ENCODE peak calls at places on chromosome 18, in ten cellular contexts. One of them, this sample, is unnamed.
A peak's percentile ranks its signal among the peaks of the same experiment; 100 is the strongest.

GRCh38 chr18:3264362-3264761 is 2.4 kb downstream of the MYL12B start:
- DNase-seq in esophagus squamous epithelium: no peak
- DNase-seq in WERI-Rb-1: no peak
- DNase-seq in right cardiac atrium: no peak
- DNase-seq in NB4: peak; percentile 37
- DNase-seq in Panc1: no peak
- DNase-seq in lower lobe of right lung: no peak
- DNase-seq in mucosa of descending colon: no peak
- DNase-seq in breast epithelium: no peak
- DNase-seq in heart right ventricle: no peak
- DNase-seq in this sample: no peak

GRCh38 chr18:21167641-21168372 is 56.2 kb upstream of the ROCK1 start:
- DNase-seq in Panc1: no peak
- DNase-seq in breast epithelium: no peak
- DNase-seq in lower lobe of right lung: no peak
- DNase-seq in mucosa of descending colon: no peak
- DNase-seq in NB4: no peak
- DNase-seq in WERI-Rb-1: no peak
- DNase-seq in heart right ventricle: no peak
- DNase-seq in right cardiac atrium: no peak
- DNase-seq in esophagus squamous epithelium: no peak
- DNase-seq in this sample: peak; percentile 43

GRCh38 chr18:10076502-10077030 is 162.8 kb downstream of the VAPA start:
- DNase-seq in lower lobe of right lung: no peak
- DNase-seq in Panc1: no peak
- DNase-seq in breast epithelium: no peak
- DNase-seq in NB4: peak; percentile 12
- DNase-seq in WERI-Rb-1: no peak
- DNase-seq in mucosa of descending colon: no peak
- DNase-seq in heart right ventricle: no peak
- DNase-seq in right cardiac atrium: no peak
- DNase-seq in esophagus squamous epithelium: no peak
- DNase-seq in this sample: no peak

GRCh38 chr18:10927980-10928605 is 221.3 kb downstream of the PIEZO2 start:
- DNase-seq in right cardiac atrium: no peak
- DNase-seq in mucosa of descending colon: no peak
- DNase-seq in heart right ventricle: no peak
- DNase-seq in lower lobe of right lung: no peak
- DNase-seq in WERI-Rb-1: no peak
- DNase-seq in Panc1: no peak
- DNase-seq in NB4: no peak
- DNase-seq in esophagus squamous epithelium: no peak
- DNase-seq in breast epithelium: no peak
- DNase-seq in this sample: peak; percentile 81

GRCh38 chr18:28409811-28410210 is 232.9 kb upstream of the CDH2 start:
- DNase-seq in lower lobe of right lung: no peak
- DNase-seq in NB4: no peak
- DNase-seq in breast epithelium: no peak
- DNase-seq in right cardiac atrium: no peak
- DNase-seq in Panc1: no peak
- DNase-seq in esophagus squamous epithelium: no peak
- DNase-seq in mucosa of descending colon: no peak
- DNase-seq in heart right ventricle: no peak
- DNase-seq in WERI-Rb-1: no peak
- DNase-seq in this sample: no peak

GRCh38 chr18:79583426-79583825 is 96.2 kb upstream of the CTDP1 start:
- DNase-seq in lower lobe of right lung: peak; percentile 24
- DNase-seq in heart right ventricle: no peak
- DNase-seq in Panc1: no peak
- DNase-seq in NB4: no peak
- DNase-seq in mucosa of descending colon: peak; percentile 18
- DNase-seq in WERI-Rb-1: peak; percentile 4
- DNase-seq in breast epithelium: peak; percentile 19
- DNase-seq in right cardiac atrium: no peak
- DNase-seq in esophagus squamous epithelium: no peak
- DNase-seq in this sample: no peak

GRCh38 chr18:27604583-27604982 is 419.5 kb upstream of the CHST9 start:
- DNase-seq in lower lobe of right lung: no peak
- DNase-seq in breast epithelium: no peak
- DNase-seq in mucosa of descending colon: no peak
- DNase-seq in heart right ventricle: no peak
- DNase-seq in WERI-Rb-1: no peak
- DNase-seq in right cardiac atrium: no peak
- DNase-seq in Panc1: no peak
- DNase-seq in esophagus squamous epithelium: no peak
- DNase-seq in NB4: no peak
- DNase-seq in this sample: no peak

GRCh38 chr18:51537487-51537886 is 340.0 kb upstream of the MEX3C start:
- DNase-seq in esophagus squamous epithelium: no peak
- DNase-seq in heart right ventricle: peak; percentile 17
- DNase-seq in NB4: peak; percentile 60
- DNase-seq in lower lobe of right lung: no peak
- DNase-seq in right cardiac atrium: no peak
- DNase-seq in mucosa of descending colon: no peak
- DNase-seq in breast epithelium: no peak
- DNase-seq in Panc1: no peak
- DNase-seq in WERI-Rb-1: peak; percentile 80
- DNase-seq in this sample: peak; percentile 58

GRCh38 chr18:72041313-72042032 is 502.7 kb downstream of the CBLN2 start:
- DNase-seq in WERI-Rb-1: no peak
- DNase-seq in mucosa of descending colon: no peak
- DNase-seq in esophagus squamous epithelium: no peak
- DNase-seq in Panc1: no peak
- DNase-seq in NB4: no peak
- DNase-seq in right cardiac atrium: no peak
- DNase-seq in breast epithelium: no peak
- DNase-seq in heart right ventricle: no peak
- DNase-seq in lower lobe of right lung: no peak
- DNase-seq in this sample: no peak

GRCh38 chr18:23618862-23619387 is 32.6 kb upstream of the NPC1 start:
- DNase-seq in breast epithelium: no peak
- DNase-seq in WERI-Rb-1: peak; percentile 71
- DNase-seq in mucosa of descending colon: peak; percentile 63
- DNase-seq in heart right ventricle: no peak
- DNase-seq in NB4: peak; percentile 82
- DNase-seq in esophagus squamous epithelium: no peak
- DNase-seq in lower lobe of right lung: peak; percentile 59
- DNase-seq in Panc1: no peak
- DNase-seq in right cardiac atrium: peak; percentile 75
- DNase-seq in this sample: peak; percentile 36

GRCh38 chr18:3452750-3453539 is 3.0 kb downstream of the TGIF1 start:
- DNase-seq in lower lobe of right lung: no peak
- DNase-seq in right cardiac atrium: no peak
- DNase-seq in esophagus squamous epithelium: no peak
- DNase-seq in mucosa of descending colon: no peak
- DNase-seq in WERI-Rb-1: no peak
- DNase-seq in breast epithelium: no peak
- DNase-seq in Panc1: no peak
- DNase-seq in NB4: no peak
- DNase-seq in heart right ventricle: no peak
- DNase-seq in this sample: no peak

GRCh38 chr18:48179666-48180065 is 229.5 kb downstream of the ZBTB7C start:
- DNase-seq in heart right ventricle: no peak
- DNase-seq in Panc1: no peak
- DNase-seq in mucosa of descending colon: no peak
- DNase-seq in NB4: no peak
- DNase-seq in right cardiac atrium: no peak
- DNase-seq in esophagus squamous epithelium: no peak
- DNase-seq in breast epithelium: no peak
- DNase-seq in lower lobe of right lung: no peak
- DNase-seq in WERI-Rb-1: no peak
- DNase-seq in this sample: no peak

GRCh38 chr18:36539674-36540073 is 242.2 kb downstream of the FHOD3 start:
- DNase-seq in heart right ventricle: no peak
- DNase-seq in Panc1: no peak
- DNase-seq in NB4: no peak
- DNase-seq in esophagus squamous epithelium: no peak
- DNase-seq in WERI-Rb-1: no peak
- DNase-seq in right cardiac atrium: no peak
- DNase-seq in breast epithelium: no peak
- DNase-seq in mucosa of descending colon: no peak
- DNase-seq in lower lobe of right lung: no peak
- DNase-seq in this sample: no peak

GRCh38 chr18:36295880-36296301 is 1.6 kb upstream of the FHOD3 start:
- DNase-seq in WERI-Rb-1: peak; percentile 44
- DNase-seq in lower lobe of right lung: no peak
- DNase-seq in esophagus squamous epithelium: no peak
- DNase-seq in right cardiac atrium: no peak
- DNase-seq in breast epithelium: no peak
- DNase-seq in NB4: no peak
- DNase-seq in heart right ventricle: no peak
- DNase-seq in Panc1: no peak
- DNase-seq in mucosa of descending colon: no peak
- DNase-seq in this sample: no peak

GRCh38 chr18:3985664-3986063 is 469.4 kb downstream of the DLGAP1 start:
- DNase-seq in breast epithelium: no peak
- DNase-seq in NB4: no peak
- DNase-seq in WERI-Rb-1: no peak
- DNase-seq in mucosa of descending colon: no peak
- DNase-seq in Panc1: no peak
- DNase-seq in heart right ventricle: no peak
- DNase-seq in right cardiac atrium: no peak
- DNase-seq in esophagus squamous epithelium: no peak
- DNase-seq in lower lobe of right lung: no peak
- DNase-seq in this sample: no peak

GRCh38 chr18:8871484-8871883 is 166.1 kb downstream of the MTCL1 start:
- DNase-seq in WERI-Rb-1: no peak
- DNase-seq in Panc1: no peak
- DNase-seq in heart right ventricle: no peak
- DNase-seq in lower lobe of right lung: no peak
- DNase-seq in right cardiac atrium: no peak
- DNase-seq in mucosa of descending colon: no peak
- DNase-seq in NB4: no peak
- DNase-seq in breast epithelium: no peak
- DNase-seq in esophagus squamous epithelium: no peak
- DNase-seq in this sample: no peak

GRCh38 chr18:31245820-31246219 is 72.1 kb upstream of the DSG1 start:
- DNase-seq in lower lobe of right lung: no peak
- DNase-seq in mucosa of descending colon: no peak
- DNase-seq in NB4: no peak
- DNase-seq in heart right ventricle: no peak
- DNase-seq in WERI-Rb-1: no peak
- DNase-seq in breast epithelium: no peak
- DNase-seq in Panc1: no peak
- DNase-seq in esophagus squamous epithelium: no peak
- DNase-seq in right cardiac atrium: no peak
- DNase-seq in this sample: peak; percentile 69

GRCh38 chr18:46398625-46399024 is 258.4 kb downstream of the LOXHD1 start:
- DNase-seq in mucosa of descending colon: no peak
- DNase-seq in esophagus squamous epithelium: no peak
- DNase-seq in lower lobe of right lung: no peak
- DNase-seq in breast epithelium: no peak
- DNase-seq in NB4: peak; percentile 42
- DNase-seq in right cardiac atrium: no peak
- DNase-seq in heart right ventricle: no peak
- DNase-seq in WERI-Rb-1: no peak
- DNase-seq in Panc1: no peak
- DNase-seq in this sample: no peak

GRCh38 chr18:60372141-60372540 is 434 bp downstream of the MC4R start:
- DNase-seq in mucosa of descending colon: no peak
- DNase-seq in breast epithelium: no peak
- DNase-seq in lower lobe of right lung: no peak
- DNase-seq in heart right ventricle: no peak
- DNase-seq in Panc1: no peak
- DNase-seq in WERI-Rb-1: no peak
- DNase-seq in NB4: no peak
- DNase-seq in right cardiac atrium: no peak
- DNase-seq in esophagus squamous epithelium: no peak
- DNase-seq in this sample: no peak

GRCh38 chr18:60377778-60378469 is 5.3 kb upstream of the MC4R start:
- DNase-seq in mucosa of descending colon: no peak
- DNase-seq in WERI-Rb-1: no peak
- DNase-seq in Panc1: no peak
- DNase-seq in breast epithelium: no peak
- DNase-seq in NB4: no peak
- DNase-seq in right cardiac atrium: no peak
- DNase-seq in lower lobe of right lung: no peak
- DNase-seq in heart right ventricle: no peak
- DNase-seq in esophagus squamous epithelium: no peak
- DNase-seq in this sample: no peak

GRCh38 chr18:60372598-60372997 is at the start of gene MC4R:
- DNase-seq in mucosa of descending colon: no peak
- DNase-seq in esophagus squamous epithelium: no peak
- DNase-seq in lower lobe of right lung: no peak
- DNase-seq in breast epithelium: no peak
- DNase-seq in NB4: peak; percentile 3
- DNase-seq in Panc1: no peak
- DNase-seq in right cardiac atrium: peak; percentile 67
- DNase-seq in heart right ventricle: no peak
- DNase-seq in WERI-Rb-1: peak; percentile 59
- DNase-seq in this sample: no peak
- H3K4me3 ChIP-seq in mucosa of descending colon: no peak within 1 kb of the TSS
- H3K4me3 ChIP-seq in esophagus squamous epithelium: no peak within 1 kb of the TSS
- H3K4me3 ChIP-seq in lower lobe of right lung: no peak within 1 kb of the TSS
- H3K4me3 ChIP-seq in breast epithelium: no peak within 1 kb of the TSS
- H3K4me3 ChIP-seq in NB4: no peak within 1 kb of the TSS
- H3K4me3 ChIP-seq in Panc1: no peak within 1 kb of the TSS
- H3K4me3 ChIP-seq in right cardiac atrium: no peak within 1 kb of the TSS
- H3K4me3 ChIP-seq in heart right ventricle: no peak within 1 kb of the TSS
- H3K4me3 ChIP-seq in WERI-Rb-1: peak within 1 kb of the TSS; percentile 38
- H3K4me3 ChIP-seq in this sample: no peak within 1 kb of the TSS

GRCh38 chr18:12012697-12013096 is 31.4 kb downstream of the IMPA2 start:
- DNase-seq in Panc1: no peak
- DNase-seq in breast epithelium: no peak
- DNase-seq in NB4: no peak
- DNase-seq in heart right ventricle: no peak
- DNase-seq in esophagus squamous epithelium: no peak
- DNase-seq in lower lobe of right lung: peak; percentile 36
- DNase-seq in WERI-Rb-1: no peak
- DNase-seq in mucosa of descending colon: no peak
- DNase-seq in right cardiac atrium: no peak
- DNase-seq in this sample: no peak
- H3K4me3 ChIP-seq in Panc1: no peak overlapping the region
- H3K4me3 ChIP-seq in breast epithelium: no peak overlapping the region
- H3K4me3 ChIP-seq in NB4: no peak overlapping the region
- H3K4me3 ChIP-seq in heart right ventricle: no peak overlapping the region
- H3K4me3 ChIP-seq in esophagus squamous epithelium: no peak overlapping the region
- H3K4me3 ChIP-seq in lower lobe of right lung: no peak overlapping the region
- H3K4me3 ChIP-seq in WERI-Rb-1: no peak overlapping the region
- H3K4me3 ChIP-seq in mucosa of descending colon: no peak overlapping the region
- H3K4me3 ChIP-seq in right cardiac atrium: no peak overlapping the region
- H3K4me3 ChIP-seq in this sample: no peak overlapping the region

GRCh38 chr18:58495202-58495601 is 133.7 kb downstream of the ALPK2 start:
- DNase-seq in esophagus squamous epithelium: no peak
- DNase-seq in NB4: no peak
- DNase-seq in mucosa of descending colon: no peak
- DNase-seq in breast epithelium: no peak
- DNase-seq in Panc1: no peak
- DNase-seq in WERI-Rb-1: no peak
- DNase-seq in lower lobe of right lung: no peak
- DNase-seq in right cardiac atrium: no peak
- DNase-seq in heart right ventricle: no peak
- DNase-seq in this sample: no peak
- H3K4me3 ChIP-seq in esophagus squamous epithelium: no peak overlapping the region
- H3K4me3 ChIP-seq in NB4: no peak overlapping the region
- H3K4me3 ChIP-seq in mucosa of descending colon: no peak overlapping the region
- H3K4me3 ChIP-seq in breast epithelium: no peak overlapping the region
- H3K4me3 ChIP-seq in Panc1: no peak overlapping the region
- H3K4me3 ChIP-seq in WERI-Rb-1: no peak overlapping the region
- H3K4me3 ChIP-seq in lower lobe of right lung: no peak overlapping the region
- H3K4me3 ChIP-seq in right cardiac atrium: no peak overlapping the region
- H3K4me3 ChIP-seq in heart right ventricle: no peak overlapping the region
- H3K4me3 ChIP-seq in this sample: no peak overlapping the region

DNA sequence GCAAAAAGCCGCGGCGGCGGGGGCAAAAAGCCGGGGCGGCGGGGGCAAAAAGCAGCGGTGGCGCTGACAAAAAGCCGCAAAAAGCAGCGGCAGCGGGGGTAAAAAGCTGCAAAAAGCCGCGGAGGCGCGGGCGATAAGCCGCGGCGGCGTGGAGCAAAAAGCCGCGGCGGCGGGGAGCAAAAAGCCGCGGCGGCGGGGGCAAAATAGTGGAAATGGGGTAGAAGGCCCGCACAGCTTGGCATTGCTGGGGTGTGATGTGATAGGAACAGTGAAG is 450.1 kb downstream of the ANKRD30B start:
- DNase-seq in Panc1: no peak
- DNase-seq in lower lobe of right lung: no peak
- DNase-seq in esophagus squamous epithelium: no peak
- DNase-seq in heart right ventricle: no peak
- DNase-seq in right cardiac atrium: no peak
- DNase-seq in mucosa of descending colon: no peak
- DNase-seq in breast epithelium: no peak
- DNase-seq in NB4: no peak
- DNase-seq in WERI-Rb-1: no peak
- DNase-seq in this sample: no peak
- H3K4me3 ChIP-seq in Panc1: peak overlapping the region; percentile 21
- H3K4me3 ChIP-seq in lower lobe of right lung: no peak overlapping the region
- H3K4me3 ChIP-seq in esophagus squamous epithelium: no peak overlapping the region
- H3K4me3 ChIP-seq in heart right ventricle: no peak overlapping the region
- H3K4me3 ChIP-seq in right cardiac atrium: peak overlapping the region; percentile 55
- H3K4me3 ChIP-seq in mucosa of descending colon: no peak overlapping the region
- H3K4me3 ChIP-seq in breast epithelium: peak overlapping the region; percentile 37
- H3K4me3 ChIP-seq in NB4: no peak overlapping the region
- H3K4me3 ChIP-seq in WERI-Rb-1: no peak overlapping the region
- H3K4me3 ChIP-seq in this sample: no peak overlapping the region